ENCODE peak calls at places on chromosome 17, in four cellular contexts. H is H9, B is mesendoderm, T is H1. Z is an unnamed sample. For H3K79me2, the result is how much of the 10 kb centered on the place peaks cover.

GRCh38 chr17:65656390-65657250 is 95.2 kb upstream of the AXIN2 start:
- DNase-seq in H (no peak), B (no peak), T (no peak), Z (no peak)

GRCh38 chr17:44878627-44879221 is 20.5 kb downstream of the EFTUD2 start:
- DNase-seq in H (no peak), B (peak), T (no peak), Z (peak)

GRCh38 chr17:28460901-28461300 is 12.5 kb upstream of the SLC13A2 start:
- DNase-seq in H (no peak), B (no peak), T (no peak), Z (no peak)

GRCh38 chr17:31517524-31517923 is 126.0 kb downstream of the RAB11FIP4 start:
- DNase-seq in H (peak), B (peak), T (peak), Z (no peak)

GRCh38 chr17:78915872-78916632 is 9.1 kb downstream of the TIMP2 start:
- DNase-seq in H (no peak), B (peak), T (no peak), Z (peak)

GRCh38 chr17:79023180-79023705 is 726 bp upstream of the C1QTNF1 start:
- DNase-seq in H (no peak), B (no peak), T (no peak), Z (no peak)

GRCh38 chr17:66834919-66835454 is at the start of gene CACNG5:
- DNase-seq in H (peak), B (peak), T (peak), Z (no peak)

GRCh38 chr17:40596261-40596919 is 31.1 kb upstream of the CCR7 start:
- DNase-seq in H (no peak), B (peak), T (no peak), Z (peak)

GRCh38 chr17:6471531-6472465 is 27.5 kb downstream of the PIMREG start:
- DNase-seq in H (no peak), B (peak), T (no peak), Z (no peak)

GRCh38 chr17:43534909-43535308 is 11.2 kb downstream of the ETV4 start:
- DNase-seq in H (no peak), B (no peak), T (no peak), Z (no peak)

GRCh38 chr17:61312406-61313295 is 87.0 kb upstream of the TBX2 start:
- DNase-seq in H (no peak), B (peak), T (no peak), Z (no peak)

GRCh38 chr17:64781394-64781793 is 119.3 kb upstream of the SMURF2 start:
- DNase-seq in H (peak), B (peak), T (peak), Z (peak)

GRCh38 chr17:74325743-74326379 is at the start of gene KIF19:
- DNase-seq in H (peak), B (peak), T (peak), Z (peak)

GRCh38 chr17:16459850-16460550 is 32.0 kb downstream of the LRRC75A start:
- DNase-seq in H (peak), B (peak), T (no peak), Z (no peak)

GRCh38 chr17:1720856-1721386 is 3.6 kb upstream of the WDR81 start:
- DNase-seq in H (peak), B (peak), T (peak), Z (peak)

GRCh38 chr17:48024149-48025039 is 13.2 kb downstream of the COPZ2 start:
- DNase-seq in H (peak), B (peak), T (peak), Z (peak)

GRCh38 chr17:27207073-27207511 is 86.8 kb upstream of the WSB1 start:
- DNase-seq in H (no peak), B (no peak), T (no peak), Z (peak)

GRCh38 chr17:50944902-50945720 is 79.0 kb upstream of the TOB1 start:
- DNase-seq in H (no peak), B (no peak), T (no peak), Z (no peak)

GRCh38 chr17:50945779-50946222 is 79.6 kb upstream of the TOB1 start:
- DNase-seq in H (peak), B (no peak), T (no peak), Z (no peak)

GRCh38 chr17:50943575-50943933 is 77.4 kb upstream of the TOB1 start:
- DNase-seq in H (peak), B (no peak), T (no peak), Z (no peak)

GRCh38 chr17:50946223-50946890 is 80.2 kb upstream of the TOB1 start:
- DNase-seq in H (peak), B (no peak), T (no peak), Z (no peak)

GRCh38 chr17:50944054-50944901 is 78.1 kb upstream of the TOB1 start:
- DNase-seq in H (peak), B (peak), T (peak), Z (no peak)
- H2BK5ac ChIP-seq in H (no peak), B (no peak), T (peak), Z (no peak)

GRCh38 chr17:81258292-81258691 is 19.2 kb downstream of the NDUFAF8 start:
- DNase-seq in H (peak), B (no peak), T (no peak), Z (no peak)

GRCh38 chr17:81260171-81260570 is 21.1 kb downstream of the NDUFAF8 start:
- DNase-seq in H (no peak), B (no peak), T (no peak), Z (no peak)

GRCh38 chr17:81260641-81261040 is 21.5 kb downstream of the NDUFAF8 start:
- DNase-seq in H (no peak), B (no peak), T (no peak), Z (no peak)

GRCh38 chr17:81257533-81257932 is 18.4 kb downstream of the NDUFAF8 start:
- DNase-seq in H (no peak), B (no peak), T (no peak), Z (no peak)

DNA sequence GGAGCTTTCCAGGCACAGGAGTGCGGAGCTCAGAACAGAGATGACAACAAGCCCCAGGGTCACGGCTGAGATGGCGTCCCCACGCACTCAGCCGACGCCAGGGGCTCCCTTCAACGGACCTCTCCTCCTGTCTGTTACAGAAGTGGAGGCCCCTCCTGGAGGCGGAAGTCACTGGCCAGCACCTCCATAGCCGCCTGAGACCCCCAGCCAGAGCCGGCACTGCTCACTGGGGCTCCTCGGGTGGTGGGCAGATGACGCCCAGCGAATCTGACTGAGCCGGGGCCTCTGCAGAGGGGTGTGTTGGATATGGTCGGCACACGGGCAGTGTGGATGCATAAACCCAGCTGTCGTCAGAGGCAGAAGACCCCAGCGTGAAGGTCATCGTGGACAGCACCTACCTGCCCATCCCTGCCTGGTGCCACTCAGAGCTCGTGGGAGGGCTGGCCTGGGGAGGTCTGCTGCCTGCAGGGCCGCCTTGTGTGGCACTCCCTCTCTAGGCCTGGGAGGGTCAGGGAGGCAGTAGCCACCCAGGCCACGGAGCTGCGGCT is 20.0 kb downstream of the NDUFAF8 start:
- DNase-seq in H (no peak), B (no peak), T (no peak), Z (no peak)
- H2BK120ac ChIP-seq in H (no peak), B (no peak), T (no peak), Z (no peak)

DNA sequence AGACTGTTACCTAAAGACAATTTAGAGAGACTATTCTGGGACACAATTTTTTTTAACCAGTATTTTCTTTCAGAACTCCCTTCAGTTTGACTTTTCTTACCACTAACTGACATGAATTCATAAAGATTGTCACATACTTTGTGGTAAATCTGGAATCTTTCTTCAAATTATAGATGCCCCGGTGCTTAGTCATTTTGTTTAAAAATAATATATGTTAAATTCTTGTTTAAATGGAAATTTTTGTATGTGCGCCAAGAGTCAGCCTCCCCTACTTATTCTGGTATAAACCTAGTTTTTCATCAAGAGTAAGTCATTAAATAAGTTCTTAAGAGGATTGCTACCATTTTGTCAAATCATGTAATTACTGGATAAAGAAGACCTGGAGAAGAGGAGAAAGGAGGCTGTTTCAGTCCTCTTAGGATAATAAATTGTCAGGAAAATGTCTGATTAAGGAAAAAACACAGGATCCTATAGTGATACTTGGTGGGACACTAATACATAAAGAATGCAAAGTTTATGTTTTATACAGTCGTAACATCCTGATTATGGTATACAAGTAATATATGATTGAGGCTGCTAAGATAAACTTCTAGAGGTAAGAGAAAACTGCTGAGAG is 424.4 kb downstream of the PMP22 start:
- DNase-seq in H (no peak), B (no peak), T (no peak), Z (peak)
- H3K79me2 ChIP-seq in H (under half), B (under half), T (under half), Z (under half)

GRCh38 chr17:77746901-77747620 is 211.4 kb upstream of the TNRC6C start:
- DNase-seq in H (no peak), B (no peak), T (no peak), Z (no peak)

GRCh38 chr17:77750427-77751043 is 208.0 kb upstream of the TNRC6C start:
- DNase-seq in H (no peak), B (no peak), T (no peak), Z (no peak)

GRCh38 chr17:77746391-77746790 is 212.1 kb upstream of the TNRC6C start:
- DNase-seq in H (no peak), B (no peak), T (no peak), Z (no peak)

GRCh38 chr17:77748436-77748835 is 210.1 kb upstream of the TNRC6C start:
- DNase-seq in H (no peak), B (no peak), T (no peak), Z (no peak)

DNA sequence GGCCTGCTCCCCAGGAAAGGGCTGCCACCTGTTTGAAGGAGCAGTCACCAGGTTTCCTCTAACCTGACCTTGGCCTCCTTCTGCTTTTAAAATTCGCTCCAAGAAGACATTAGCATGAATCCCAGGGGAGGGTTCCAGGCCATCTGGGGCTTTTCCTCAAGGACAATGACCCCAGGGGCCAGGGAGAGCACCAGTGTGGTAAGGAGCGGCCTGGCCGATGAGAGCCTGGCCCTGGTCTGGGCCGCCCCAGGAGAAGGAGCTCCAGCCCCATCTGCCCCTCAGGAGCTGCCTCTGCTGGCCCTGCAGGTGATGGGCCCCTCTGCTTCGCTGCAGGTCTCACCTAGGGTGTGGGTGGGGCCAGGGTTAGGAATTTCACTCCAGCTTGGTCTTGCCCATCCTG is 209.2 kb upstream of the TNRC6C start:
- DNase-seq in H (peak), B (no peak), T (no peak), Z (no peak)
- H2BK5ac ChIP-seq in H (no peak), B (no peak), T (no peak), Z (no peak)

DNA sequence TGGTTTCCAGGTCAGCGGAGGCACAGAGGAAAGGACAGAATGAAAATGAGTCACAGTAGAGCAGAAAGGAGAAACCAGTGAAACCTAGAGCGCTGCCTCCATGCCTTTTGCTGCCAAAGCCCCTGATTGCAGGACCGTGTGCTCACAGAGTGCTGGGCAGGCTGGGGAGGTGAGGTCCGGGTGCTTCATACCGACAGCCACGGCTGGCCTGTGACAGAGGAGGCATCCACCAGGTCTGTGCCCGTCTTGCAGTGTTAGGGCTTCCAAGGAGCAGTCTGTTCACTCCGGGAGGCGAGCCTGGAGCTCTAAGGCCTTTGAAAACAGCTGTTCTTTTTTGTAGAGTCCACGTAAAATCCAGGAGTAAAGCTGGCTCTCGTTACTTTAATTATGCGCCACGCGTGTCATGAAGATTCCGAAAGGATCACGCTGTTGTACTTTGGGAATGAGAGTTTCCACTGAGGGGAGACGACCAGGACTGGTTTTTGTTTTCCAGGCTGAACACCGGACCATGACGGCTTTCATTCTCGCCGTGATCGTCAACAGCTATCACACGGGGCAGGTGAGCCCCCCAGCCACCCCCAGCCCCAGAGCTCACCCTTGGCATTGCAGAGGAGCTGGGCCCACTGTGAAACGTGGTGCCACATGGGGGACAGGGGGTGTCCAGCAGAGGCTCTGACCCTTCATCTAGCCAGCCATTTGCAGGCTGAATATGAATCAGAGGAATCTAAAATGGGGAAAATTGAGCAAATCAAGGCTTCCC is 108.5 kb upstream of the CHMP6 start:
- DNase-seq in H (no peak), B (no peak), T (no peak), Z (no peak)
- H2BK120ac ChIP-seq in H (no peak), B (no peak), T (no peak), Z (no peak)

GRCh38 chr17:33858121-33858520 is 397.0 kb upstream of the CCL2 start:
- DNase-seq in H (peak), B (peak), T (no peak), Z (no peak)
- H3K79me2 ChIP-seq in H (under half), B (under half), T (under half), Z (under half)

DNA sequence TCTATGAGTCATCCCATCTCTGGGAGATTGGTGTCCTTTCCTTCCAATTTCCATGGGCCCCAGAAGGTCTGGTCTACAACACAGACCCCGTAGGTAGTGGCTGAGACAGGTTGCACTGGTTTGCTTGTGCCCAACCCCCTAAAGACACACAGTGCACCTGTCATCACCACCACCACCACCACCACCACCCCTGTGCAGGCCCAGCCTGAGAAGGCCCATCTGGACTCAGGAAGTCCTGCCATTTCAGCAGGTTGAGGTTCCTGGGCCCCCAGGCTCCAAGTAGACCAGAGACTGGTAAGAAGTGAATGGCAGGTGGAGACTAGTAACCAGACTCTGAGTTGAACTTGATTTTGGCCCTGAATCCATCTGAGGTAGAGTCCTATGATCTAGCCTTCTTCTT is 25.9 kb upstream of the PHB1 start:
- DNase-seq in H (peak), B (no peak), T (no peak), Z (no peak)
- H2BK5ac ChIP-seq in H (no peak), B (no peak), T (no peak), Z (no peak)

GRCh38 chr17:75457047-75457654 is 716 bp downstream of the TMEM94 start:
- DNase-seq in H (peak), B (peak), T (peak), Z (no peak)

GRCh38 chr17:75450270-75450669 is 6.2 kb upstream of the TMEM94 start:
- DNase-seq in H (no peak), B (no peak), T (no peak), Z (peak)

GRCh38 chr17:75455896-75456416 is 479 bp upstream of the TMEM94 start:
- DNase-seq in H (no peak), B (no peak), T (no peak), Z (no peak)

GRCh38 chr17:75456417-75457046 is at the start of gene TMEM94:
- DNase-seq in H (peak), B (peak), T (peak), Z (peak)

DNA sequence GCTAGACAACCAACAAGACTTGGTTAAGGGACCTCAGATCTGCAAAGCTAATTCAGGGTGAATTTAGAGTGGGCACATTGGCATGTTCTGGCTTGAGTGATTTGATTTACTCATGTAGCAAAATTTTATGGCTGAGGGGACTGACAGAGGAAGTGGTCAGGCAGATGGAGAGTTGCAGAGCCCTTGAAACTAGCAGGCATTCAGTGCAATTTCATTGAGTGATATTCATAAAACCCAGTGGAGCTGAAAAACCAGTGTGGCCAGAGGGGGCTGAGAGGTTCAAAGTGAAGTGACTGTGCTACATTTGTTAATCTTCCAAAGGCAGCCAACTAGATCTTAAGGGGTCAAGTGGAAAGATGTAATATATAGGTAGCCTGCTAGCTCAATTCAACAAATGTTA is 2.2 kb upstream of the TMEM94 start:
- DNase-seq in H (no peak), B (no peak), T (no peak), Z (no peak)
- H2BK120ac ChIP-seq in H (no peak), B (no peak), T (no peak), Z (no peak)

DNA sequence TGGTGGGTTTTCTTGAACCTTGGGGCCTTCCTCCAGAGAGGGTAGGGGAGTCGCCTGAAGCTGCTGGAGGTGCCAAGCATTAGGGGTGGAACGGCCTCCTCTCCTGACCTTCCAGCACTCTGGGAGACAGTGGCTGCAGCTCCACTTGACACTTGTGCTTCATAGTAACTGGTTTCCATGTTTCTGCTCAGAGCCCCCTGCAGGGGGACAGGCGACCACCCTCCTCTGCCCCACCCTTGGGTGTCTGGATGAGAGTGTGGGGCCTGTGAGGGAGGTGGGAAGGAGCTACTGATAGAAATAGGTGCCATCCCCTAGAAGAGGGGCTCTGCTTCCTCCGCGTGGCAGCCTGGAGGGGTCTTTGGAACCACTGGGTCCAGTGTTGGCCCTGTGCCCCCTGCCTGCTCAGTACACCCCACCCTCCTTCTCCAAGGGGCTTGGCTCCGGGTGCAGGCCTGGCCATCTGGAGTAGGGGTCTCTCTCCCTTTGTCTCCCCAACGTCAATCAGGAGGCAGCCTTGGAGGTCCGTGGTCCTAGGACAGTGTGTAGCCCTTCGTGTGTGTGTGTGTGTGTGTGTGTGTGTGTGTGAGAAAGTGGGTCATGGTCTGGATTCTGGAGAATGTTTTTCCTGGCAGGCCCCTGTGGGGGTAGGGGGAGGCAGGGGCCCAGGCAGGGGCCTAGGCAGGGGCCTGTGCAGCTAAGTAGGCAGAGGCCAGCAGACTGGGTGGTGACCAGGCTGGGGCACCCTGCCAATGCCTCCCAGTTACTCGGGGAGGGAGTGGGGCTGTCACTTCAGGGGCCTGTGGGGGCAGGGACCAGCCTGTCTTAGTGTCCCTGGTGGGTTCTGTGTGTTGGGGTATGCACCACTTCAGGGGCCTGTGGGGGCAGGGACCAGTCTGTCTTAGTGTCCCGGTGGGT is 4.9 kb downstream of the LASP1 start:
- DNase-seq in H (peak), B (no peak), T (no peak), Z (no peak)
- H3K79me2 ChIP-seq in H (under half), B (half or more), T (under half), Z (under half)